ENCODE peak calls at places on chromosomes 7 and 10, in eight cellular contexts. X, S, W, L, O, K, P and Z are unnamed samples.

GRCh38 chr10:70455213-70455630 is 13.7 kb upstream of the NODAL start:
- DNase-seq in X (no peak), S (no peak), W (no peak), L (no peak), O (no peak), K (no peak), P (no peak), Z (no peak)

GRCh38 chr10:50614444-50615137 is 9.2 kb downstream of the SGMS1 start:
- DNase-seq in X (no peak), S (no peak), W (peak; percentile 32), L (no peak), O (no peak), K (no peak), P (peak; percentile 31), Z (no peak)

GRCh38 chr7:17212188-17212587 is 86.3 kb upstream of the AHR start:
- DNase-seq in X (no peak), S (no peak), W (no peak), L (no peak), O (no peak), K (no peak), P (no peak), Z (no peak)

GRCh38 chr10:99292159-99292558 is 37.0 kb upstream of the CNNM1 start:
- DNase-seq in X (no peak), S (no peak), W (no peak), L (no peak), O (no peak), K (peak; percentile 46), P (no peak), Z (peak; percentile 97)

GRCh38 chr7:41457832-41458437 is 245.0 kb downstream of the INHBA start:
- DNase-seq in X (no peak), S (no peak), W (no peak), L (no peak), O (no peak), K (no peak), P (no peak), Z (no peak)

GRCh38 chr10:17113889-17114288 is 15.7 kb downstream of the CUBN start:
- DNase-seq in X (no peak), S (peak; percentile 6), W (no peak), L (no peak), O (peak; percentile 0), K (peak; percentile 48), P (no peak), Z (no peak)

GRCh38 chr10:125795111-125795510 is 19.5 kb upstream of the MMP21 start:
- DNase-seq in X (no peak), S (peak; percentile 81), W (no peak), L (no peak), O (peak; percentile 90), K (no peak), P (no peak), Z (no peak)

GRCh38 chr10:33249659-33250058 is 84.8 kb downstream of the NRP1 start:
- DNase-seq in X (no peak), S (no peak), W (no peak), L (no peak), O (no peak), K (no peak), P (no peak), Z (no peak)

GRCh38 chr7:106216517-106217088 is 68.2 kb downstream of the NAMPT start:
- DNase-seq in X (no peak), S (no peak), W (no peak), L (no peak), O (no peak), K (peak; percentile 95), P (no peak), Z (peak; percentile 98)

GRCh38 chr10:124592736-124593430 is 131.3 kb downstream of the LHPP start:
- DNase-seq in X (peak; percentile 35), S (no peak), W (no peak), L (no peak), O (peak; percentile 26), K (no peak), P (no peak), Z (no peak)

GRCh38 chr10:26682926-26683325 is 14.6 kb upstream of the PDSS1 start:
- DNase-seq in X (no peak), S (no peak), W (no peak), L (no peak), O (no peak), K (no peak), P (no peak), Z (no peak)

GRCh38 chr10:11256896-11257295 is 239.2 kb downstream of the CELF2 start:
- DNase-seq in X (no peak), S (no peak), W (no peak), L (no peak), O (no peak), K (no peak), P (no peak), Z (no peak)

GRCh38 chr10:90062786-90063185 is 361.4 kb downstream of the KIF20B start:
- DNase-seq in X (no peak), S (no peak), W (no peak), L (no peak), O (no peak), K (peak; percentile 84), P (no peak), Z (peak; percentile 81)

GRCh38 chr10:125262920-125263319 is 102.6 kb upstream of the CTBP2 start:
- DNase-seq in X (no peak), S (no peak), W (no peak), L (no peak), O (no peak), K (no peak), P (no peak), Z (no peak)

GRCh38 chr10:21292763-21293517 is 232.5 kb downstream of the SKIDA1 start:
- DNase-seq in X (no peak), S (peak; percentile 11), W (no peak), L (no peak), O (peak; percentile 22), K (peak; percentile 99), P (peak; percentile 81), Z (peak; percentile 95)

GRCh38 chr7:137903382-137904169 is 56.8 kb upstream of the DGKI start:
- DNase-seq in X (peak; percentile 71), S (peak; percentile 66), W (peak; percentile 80), L (peak; percentile 33), O (peak; percentile 58), K (peak; percentile 65), P (peak; percentile 83), Z (peak; percentile 77)

GRCh38 chr7:93176961-93177580 is 28.9 kb upstream of the SAMD9L start:
- DNase-seq in X (no peak), S (no peak), W (no peak), L (no peak), O (no peak), K (no peak), P (no peak), Z (no peak)

GRCh38 chr10:104325436-104326430 is 12.5 kb downstream of the ITPRIP start:
- DNase-seq in X (no peak), S (no peak), W (no peak), L (no peak), O (no peak), K (no peak), P (no peak), Z (no peak)